ENCODE peak calls at places on chromosomes 3 and 15, in four cellular contexts. W, E, P and Q are unnamed samples.

GRCh38 chr3:41450416-41451231 is 251.3 kb downstream of the CTNNB1 start:
- DNase-seq in W (no peak), P (no peak), E (no peak), Q (no peak)

GRCh38 chr15:40460404-40460803 is 10.4 kb upstream of the CHST14 start:
- DNase-seq in P (no peak), E (no peak), W (no peak), Q (no peak)

GRCh38 chr3:58417075-58417474 is 16.6 kb downstream of the PDHB start:
- DNase-seq in E (no peak), P (no peak), W (no peak), Q (no peak)

GRCh38 chr3:21169858-21170257 is 581.2 kb downstream of the ZNF385D start:
- DNase-seq in W (no peak), E (no peak), P (no peak), Q (no peak)

GRCh38 chr3:45199837-45200648 is 26.0 kb downstream of the TMEM158 start:
- DNase-seq in W (no peak), P (no peak), E (no peak), Q (no peak)

GRCh38 chr15:60428935-60429334 is 31.1 kb upstream of the ANXA2 start:
- DNase-seq in E (no peak), W (no peak), P (no peak), Q (no peak)

GRCh38 chr3:54783611-54784010 is 144.2 kb downstream of the LRTM1 start:
- DNase-seq in P (no peak), W (no peak), E (no peak), Q (no peak)

GRCh38 chr3:76505202-76505875 is 534.6 kb upstream of the ROBO2 start:
- DNase-seq in E (no peak), P (no peak), W (no peak), Q (no peak)